ENCODE peak calls at places on chromosomes 4 and X, in seven cellular contexts. E, B, X, L, Z, G and T are unnamed samples.

GRCh38 chr4:39559641-39560040 is 32.4 kb upstream of the UGDH start:
- ATAC-seq in E (no peak), B (no peak), X (peak), L (no peak), Z (no peak), G (no peak), T (no peak)

GRCh38 chrX:25278341-25278740 is 262.6 kb upstream of the ARX start:
- ATAC-seq in E (no peak), B (no peak), X (no peak), L (no peak), Z (no peak), G (no peak), T (no peak)

GRCh38 chrX:129748265-129748664 is 9.5 kb downstream of the XPNPEP2 start:
- ATAC-seq in E (no peak), B (peak), X (peak), L (no peak), Z (no peak), G (peak), T (no peak)

GRCh38 chrX:77448170-77448569 is 981 bp downstream of the FGF16 start:
- ATAC-seq in E (peak), B (peak), X (no peak), L (no peak), Z (no peak), G (no peak), T (no peak)

GRCh38 chrX:47683171-47684145 is 24.5 kb upstream of the UXT start:
- ATAC-seq in E (no peak), B (no peak), X (no peak), L (no peak), Z (no peak), G (no peak), T (no peak)

GRCh38 chr4:165308174-165308573 is 19.3 kb upstream of the MSMO1 start:
- ATAC-seq in E (no peak), B (no peak), X (no peak), L (peak), Z (no peak), G (peak), T (no peak)

GRCh38 chrX:40755291-40756249 is 20.2 kb upstream of the MED14 start:
- ATAC-seq in E (peak), B (peak), X (no peak), L (no peak), Z (no peak), G (no peak), T (no peak)

GRCh38 chr4:140019619-140020367 is 134.2 kb downstream of the MAML3 start:
- ATAC-seq in E (no peak), B (no peak), X (peak), L (peak), Z (no peak), G (peak), T (no peak)

GRCh38 chr4:84631573-84631972 is 48.6 kb downstream of the CDS1 start:
- ATAC-seq in E (no peak), B (no peak), X (no peak), L (no peak), Z (no peak), G (no peak), T (no peak)

GRCh38 chrX:136828830-136829229 is 48.1 kb upstream of the ARHGEF6 start:
- ATAC-seq in E (no peak), B (no peak), X (peak), L (peak), Z (no peak), G (peak), T (no peak)

GRCh38 chr4:186029731-186030421 is 39.1 kb upstream of the TLR3 start:
- ATAC-seq in E (peak), B (peak), X (peak), L (peak), Z (no peak), G (peak), T (no peak)

GRCh38 chr4:141429933-141430332 is 206.4 kb upstream of the IL15 start:
- ATAC-seq in E (no peak), B (no peak), X (no peak), L (no peak), Z (no peak), G (no peak), T (no peak)

GRCh38 chr4:5618051-5619010 is 90.0 kb downstream of the EVC2 start:
- ATAC-seq in E (no peak), B (no peak), X (no peak), L (no peak), Z (no peak), G (no peak), T (no peak)

GRCh38 chr4:27764526-27764837 is 903.8 kb downstream of the STIM2 start:
- ATAC-seq in E (no peak), B (no peak), X (no peak), L (no peak), Z (no peak), G (no peak), T (no peak)

GRCh38 chr4:1238676-1239000 is 10.3 kb downstream of the CTBP1 start:
- ATAC-seq in E (no peak), B (peak), X (no peak), L (no peak), Z (no peak), G (no peak), T (no peak)

GRCh38 chrX:9465380-9466114 is 689 bp downstream of the TBL1X start:
- ATAC-seq in E (peak), B (no peak), X (peak), L (peak), Z (peak), G (no peak), T (peak)

GRCh38 chrX:45632506-45632905 is 431.8 kb upstream of the DIPK2B start:
- ATAC-seq in E (no peak), B (no peak), X (no peak), L (no peak), Z (no peak), G (no peak), T (no peak)

GRCh38 chr4:79298027-79298426 is 27.8 kb downstream of the NAA11 start:
- ATAC-seq in E (no peak), B (no peak), X (no peak), L (peak), Z (no peak), G (no peak), T (peak)

GRCh38 chr4:147368948-147369347 is 111.9 kb upstream of the EDNRA start:
- ATAC-seq in E (no peak), B (no peak), X (no peak), L (no peak), Z (no peak), G (no peak), T (no peak)

GRCh38 chrX:64570204-64570603 is 175.0 kb upstream of the MTMR8 start:
- ATAC-seq in E (no peak), B (no peak), X (no peak), L (no peak), Z (no peak), G (peak), T (no peak)

GRCh38 chrX:19097553-19097952 is 24.7 kb downstream of the ADGRG2 start:
- ATAC-seq in E (no peak), B (no peak), X (no peak), L (no peak), Z (no peak), G (peak), T (no peak)